ENCODE peak calls at places on chromosome 6, in six cellular contexts. One of them, this sample, is unnamed.

GRCh38 chr6:97392735-97393134 is 109.7 kb upstream of the MMS22L start:
- DNase-seq in HS-5: no peak
- DNase-seq in CD8-positive, alpha-beta T cell: no peak
- DNase-seq in stimulated activated CD4-positive, alpha-beta T cell treated with anti-CD3 and anti-CD28 coated beads, Interleukin-2, amount 100 ng/mL, for 24 hours: no peak
- DNase-seq in neural crest cell: no peak
- DNase-seq in fibroblast of the aortic adventitia: no peak
- DNase-seq in this sample: no peak

GRCh38 chr6:147078602-147079001 is 125.6 kb upstream of the STXBP5 start:
- DNase-seq in HS-5: no peak
- DNase-seq in stimulated activated CD4-positive, alpha-beta T cell treated with anti-CD3 and anti-CD28 coated beads, Interleukin-2, amount 100 ng/mL, for 24 hours: no peak
- DNase-seq in neural crest cell: no peak
- DNase-seq in fibroblast of the aortic adventitia: no peak
- DNase-seq in CD8-positive, alpha-beta T cell: no peak
- DNase-seq in this sample: no peak

GRCh38 chr6:19705606-19706005 is 131.6 kb upstream of the ID4 start:
- DNase-seq in fibroblast of the aortic adventitia: no peak
- DNase-seq in neural crest cell: no peak
- DNase-seq in HS-5: no peak
- DNase-seq in stimulated activated CD4-positive, alpha-beta T cell treated with anti-CD3 and anti-CD28 coated beads, Interleukin-2, amount 100 ng/mL, for 24 hours: no peak
- DNase-seq in CD8-positive, alpha-beta T cell: no peak
- DNase-seq in this sample: no peak

GRCh38 chr6:157867981-157868380 is 44.9 kb downstream of the SNX9 start:
- DNase-seq in HS-5: no peak
- DNase-seq in neural crest cell: no peak
- DNase-seq in fibroblast of the aortic adventitia: peak
- DNase-seq in CD8-positive, alpha-beta T cell: no peak
- DNase-seq in stimulated activated CD4-positive, alpha-beta T cell treated with anti-CD3 and anti-CD28 coated beads, Interleukin-2, amount 100 ng/mL, for 24 hours: no peak
- DNase-seq in this sample: no peak

GRCh38 chr6:38517005-38517404 is 122.7 kb downstream of the BTBD9 start:
- DNase-seq in CD8-positive, alpha-beta T cell: no peak
- DNase-seq in stimulated activated CD4-positive, alpha-beta T cell treated with anti-CD3 and anti-CD28 coated beads, Interleukin-2, amount 100 ng/mL, for 24 hours: no peak
- DNase-seq in neural crest cell: no peak
- DNase-seq in fibroblast of the aortic adventitia: peak
- DNase-seq in HS-5: no peak
- DNase-seq in this sample: no peak

GRCh38 chr6:13370623-13371022 is 42.3 kb upstream of the TBC1D7 start:
- DNase-seq in CD8-positive, alpha-beta T cell: no peak
- DNase-seq in neural crest cell: no peak
- DNase-seq in stimulated activated CD4-positive, alpha-beta T cell treated with anti-CD3 and anti-CD28 coated beads, Interleukin-2, amount 100 ng/mL, for 24 hours: no peak
- DNase-seq in fibroblast of the aortic adventitia: no peak
- DNase-seq in HS-5: no peak
- DNase-seq in this sample: no peak

GRCh38 chr6:1949533-1949932 is 295.9 kb downstream of the GMDS start:
- DNase-seq in fibroblast of the aortic adventitia: peak
- DNase-seq in HS-5: no peak
- DNase-seq in stimulated activated CD4-positive, alpha-beta T cell treated with anti-CD3 and anti-CD28 coated beads, Interleukin-2, amount 100 ng/mL, for 24 hours: no peak
- DNase-seq in neural crest cell: no peak
- DNase-seq in CD8-positive, alpha-beta T cell: no peak
- DNase-seq in this sample: no peak

GRCh38 chr6:53322188-53323029 is 26.3 kb downstream of the ELOVL5 start:
- DNase-seq in CD8-positive, alpha-beta T cell: no peak
- DNase-seq in HS-5: no peak
- DNase-seq in stimulated activated CD4-positive, alpha-beta T cell treated with anti-CD3 and anti-CD28 coated beads, Interleukin-2, amount 100 ng/mL, for 24 hours: no peak
- DNase-seq in fibroblast of the aortic adventitia: peak
- DNase-seq in neural crest cell: no peak
- DNase-seq in this sample: no peak

GRCh38 chr6:73579851-73580246 is 59.0 kb upstream of the EEF1A1 start:
- DNase-seq in HS-5: peak
- DNase-seq in stimulated activated CD4-positive, alpha-beta T cell treated with anti-CD3 and anti-CD28 coated beads, Interleukin-2, amount 100 ng/mL, for 24 hours: peak
- DNase-seq in CD8-positive, alpha-beta T cell: no peak
- DNase-seq in fibroblast of the aortic adventitia: peak
- DNase-seq in neural crest cell: no peak
- DNase-seq in this sample: no peak

GRCh38 chr6:37819802-37820712 is 530 bp downstream of the ZFAND3 start:
- DNase-seq in fibroblast of the aortic adventitia: peak
- DNase-seq in stimulated activated CD4-positive, alpha-beta T cell treated with anti-CD3 and anti-CD28 coated beads, Interleukin-2, amount 100 ng/mL, for 24 hours: peak
- DNase-seq in neural crest cell: no peak
- DNase-seq in HS-5: peak
- DNase-seq in CD8-positive, alpha-beta T cell: peak
- DNase-seq in this sample: peak

GRCh38 chr6:138593100-138593877 is 94.0 kb upstream of the NHSL1 start:
- DNase-seq in HS-5: peak
- DNase-seq in neural crest cell: no peak
- DNase-seq in fibroblast of the aortic adventitia: peak
- DNase-seq in stimulated activated CD4-positive, alpha-beta T cell treated with anti-CD3 and anti-CD28 coated beads, Interleukin-2, amount 100 ng/mL, for 24 hours: peak
- DNase-seq in CD8-positive, alpha-beta T cell: no peak
- DNase-seq in this sample: no peak

GRCh38 chr6:169793408-169793807 is 42.0 kb downstream of the ERMARD start:
- DNase-seq in HS-5: no peak
- DNase-seq in stimulated activated CD4-positive, alpha-beta T cell treated with anti-CD3 and anti-CD28 coated beads, Interleukin-2, amount 100 ng/mL, for 24 hours: no peak
- DNase-seq in neural crest cell: no peak
- DNase-seq in CD8-positive, alpha-beta T cell: no peak
- DNase-seq in fibroblast of the aortic adventitia: no peak
- DNase-seq in this sample: no peak

GRCh38 chr6:155126727-155127439 is 131.8 kb downstream of the TIAM2 start:
- DNase-seq in stimulated activated CD4-positive, alpha-beta T cell treated with anti-CD3 and anti-CD28 coated beads, Interleukin-2, amount 100 ng/mL, for 24 hours: peak
- DNase-seq in HS-5: no peak
- DNase-seq in CD8-positive, alpha-beta T cell: no peak
- DNase-seq in neural crest cell: no peak
- DNase-seq in fibroblast of the aortic adventitia: peak
- DNase-seq in this sample: no peak

GRCh38 chr6:89134723-89135122 is 11.1 kb upstream of the PM20D2 start:
- DNase-seq in CD8-positive, alpha-beta T cell: no peak
- DNase-seq in HS-5: no peak
- DNase-seq in neural crest cell: no peak
- DNase-seq in fibroblast of the aortic adventitia: no peak
- DNase-seq in stimulated activated CD4-positive, alpha-beta T cell treated with anti-CD3 and anti-CD28 coated beads, Interleukin-2, amount 100 ng/mL, for 24 hours: no peak
- DNase-seq in this sample: no peak

GRCh38 chr6:125985522-125985921 is 818 bp upstream of the TRMT11 start:
- DNase-seq in stimulated activated CD4-positive, alpha-beta T cell treated with anti-CD3 and anti-CD28 coated beads, Interleukin-2, amount 100 ng/mL, for 24 hours: no peak
- DNase-seq in CD8-positive, alpha-beta T cell: no peak
- DNase-seq in neural crest cell: no peak
- DNase-seq in fibroblast of the aortic adventitia: no peak
- DNase-seq in HS-5: no peak
- DNase-seq in this sample: no peak

GRCh38 chr6:52745764-52746201 is 17.5 kb downstream of the GSTA2 start:
- DNase-seq in stimulated activated CD4-positive, alpha-beta T cell treated with anti-CD3 and anti-CD28 coated beads, Interleukin-2, amount 100 ng/mL, for 24 hours: no peak
- DNase-seq in fibroblast of the aortic adventitia: no peak
- DNase-seq in HS-5: no peak
- DNase-seq in neural crest cell: no peak
- DNase-seq in CD8-positive, alpha-beta T cell: no peak
- DNase-seq in this sample: no peak

GRCh38 chr6:78157606-78158005 is 504.8 kb downstream of the MEI4 start:
- DNase-seq in stimulated activated CD4-positive, alpha-beta T cell treated with anti-CD3 and anti-CD28 coated beads, Interleukin-2, amount 100 ng/mL, for 24 hours: no peak
- DNase-seq in neural crest cell: no peak
- DNase-seq in CD8-positive, alpha-beta T cell: no peak
- DNase-seq in fibroblast of the aortic adventitia: no peak
- DNase-seq in HS-5: no peak
- DNase-seq in this sample: no peak

GRCh38 chr6:158605266-158605878 is 39.2 kb downstream of the DYNLT1 start:
- DNase-seq in HS-5: peak
- DNase-seq in fibroblast of the aortic adventitia: peak
- DNase-seq in CD8-positive, alpha-beta T cell: peak
- DNase-seq in neural crest cell: peak
- DNase-seq in stimulated activated CD4-positive, alpha-beta T cell treated with anti-CD3 and anti-CD28 coated beads, Interleukin-2, amount 100 ng/mL, for 24 hours: peak
- DNase-seq in this sample: peak

GRCh38 chr6:22928775-22929174 is 359.4 kb downstream of the HDGFL1 start:
- DNase-seq in stimulated activated CD4-positive, alpha-beta T cell treated with anti-CD3 and anti-CD28 coated beads, Interleukin-2, amount 100 ng/mL, for 24 hours: no peak
- DNase-seq in fibroblast of the aortic adventitia: no peak
- DNase-seq in neural crest cell: no peak
- DNase-seq in CD8-positive, alpha-beta T cell: no peak
- DNase-seq in HS-5: no peak
- DNase-seq in this sample: no peak

GRCh38 chr6:37222992-37223391 is 34.6 kb upstream of the TBC1D22B start:
- DNase-seq in CD8-positive, alpha-beta T cell: no peak
- DNase-seq in fibroblast of the aortic adventitia: no peak
- DNase-seq in HS-5: no peak
- DNase-seq in neural crest cell: no peak
- DNase-seq in stimulated activated CD4-positive, alpha-beta T cell treated with anti-CD3 and anti-CD28 coated beads, Interleukin-2, amount 100 ng/mL, for 24 hours: no peak
- DNase-seq in this sample: no peak

GRCh38 chr6:34922177-34922663 is 33.2 kb downstream of the ANKS1A start:
- DNase-seq in CD8-positive, alpha-beta T cell: no peak
- DNase-seq in HS-5: peak
- DNase-seq in stimulated activated CD4-positive, alpha-beta T cell treated with anti-CD3 and anti-CD28 coated beads, Interleukin-2, amount 100 ng/mL, for 24 hours: no peak
- DNase-seq in fibroblast of the aortic adventitia: peak
- DNase-seq in neural crest cell: no peak
- DNase-seq in this sample: no peak

This sample was measured in WTC11.